ENCODE peak calls at places on chromosomes 11 and 22, in seven cellular contexts. I is GM23248, K is GM23338, F is PC-3, D is hepatocyte, C is neural progenitor cell, L is MM.1S. X is an unnamed sample.

GRCh38 chr11:111378773-111379499 is at the start of gene POU2AF1:
- DNase-seq in I (peak; percentile 91), K (peak; percentile 48), F (no peak), D (no peak), C (no peak), L (peak; percentile 90), X (peak; percentile 80)

GRCh38 chr11:9626778-9627394 is 37.0 kb upstream of the SWAP70 start:
- DNase-seq in I (no peak), K (peak; percentile 82), F (no peak), D (no peak), C (peak; percentile 76), L (no peak), X (no peak)

GRCh38 chr11:130163346-130164220 is 4.0 kb downstream of the ST14 start:
- DNase-seq in I (no peak), K (no peak), F (peak; percentile 51), D (no peak), C (no peak), L (no peak), X (no peak)

GRCh38 chr11:74695705-74696280 is 35.4 kb downstream of the CHRDL2 start:
- DNase-seq in I (peak; percentile 51), K (peak; percentile 60), F (no peak), D (no peak), C (peak; percentile 45), L (no peak), X (no peak)

GRCh38 chr11:12922418-12922817 is 86.7 kb upstream of the RASSF10 start:
- DNase-seq in I (no peak), K (no peak), F (no peak), D (no peak), C (no peak), L (no peak), X (peak; percentile 19)

GRCh38 chr11:118929496-118930151 is 3.9 kb upstream of the BCL9L start:
- DNase-seq in I (peak; percentile 84), K (peak; percentile 95), F (peak; percentile 88), D (peak; percentile 93), C (peak; percentile 94), L (peak; percentile 77), X (peak; percentile 78)

GRCh38 chr11:63843042-63843441 is 4.1 kb downstream of the MARK2 start:
- DNase-seq in I (peak; percentile 44), K (no peak), F (no peak), D (peak; percentile 46), C (no peak), L (no peak), X (no peak)

GRCh38 chr11:720642-721346 is 14.8 kb downstream of the EPS8L2 start:
- DNase-seq in I (no peak), K (peak; percentile 91), F (peak; percentile 41), D (peak; percentile 28), C (peak; percentile 91), L (no peak), X (peak; percentile 22)

GRCh38 chr11:102279641-102280170 is 37.6 kb upstream of the BIRC3 start:
- DNase-seq in I (peak; percentile 61), K (peak; percentile 38), F (peak; percentile 63), D (peak; percentile 50), C (no peak), L (peak; percentile 60), X (peak; percentile 41)

GRCh38 chr11:27469333-27469680 is 3.3 kb downstream of the LGR4 start:
- DNase-seq in I (no peak), K (no peak), F (no peak), D (no peak), C (no peak), L (no peak), X (no peak)
- H3K4me2 ChIP-seq in I (peak overlapping the region; percentile 85), K (peak overlapping the region; percentile 98), F (peak overlapping the region; percentile 94), D (peak overlapping the region; percentile 91), C (peak overlapping the region; percentile 95), L (no peak overlapping the region), X (peak overlapping the region; percentile 95)

DNA sequence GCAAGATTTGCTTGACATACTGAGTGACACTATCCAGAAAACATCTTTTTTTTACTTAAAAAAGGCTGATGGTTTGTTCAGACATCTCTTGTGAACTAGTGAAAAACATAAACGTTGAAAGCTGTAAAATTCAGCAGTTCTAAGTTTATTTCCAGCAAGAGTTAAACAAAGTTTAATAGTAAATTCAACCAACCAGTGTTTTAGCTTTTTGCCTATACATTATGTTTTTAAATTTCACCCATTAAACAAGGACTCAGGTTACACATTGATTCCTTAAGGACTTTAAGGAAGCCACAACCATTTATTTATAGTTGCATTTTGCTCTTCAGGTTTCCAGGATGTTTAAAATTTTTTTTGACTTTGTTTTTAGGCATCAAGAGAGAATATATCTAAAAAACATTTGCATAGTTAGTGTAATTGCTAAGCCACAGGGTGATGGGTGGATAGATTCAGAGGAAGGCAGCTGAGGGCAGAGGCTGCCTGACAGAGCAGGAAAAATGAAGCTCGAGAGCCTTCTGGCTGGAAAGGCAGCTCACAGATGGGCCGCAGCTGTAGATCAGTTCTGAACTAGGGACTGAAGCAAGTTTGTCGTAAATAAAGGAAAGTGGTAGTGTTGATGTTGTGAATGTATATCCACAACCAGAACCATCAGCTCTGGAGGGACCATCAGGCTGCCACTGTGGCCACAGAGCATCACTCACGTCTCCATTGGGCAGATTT is 9.6 kb downstream of the SNAP29 start:
- DNase-seq in I (no peak), K (no peak), F (no peak), D (no peak), C (no peak), L (no peak), X (no peak)
- H3K27ac ChIP-seq in I (no peak overlapping the region), K (no peak overlapping the region), F (no peak overlapping the region), D (peak overlapping the region; percentile 86), C (no peak overlapping the region), L (peak overlapping the region; percentile 85), X (no peak overlapping the region)

DNA sequence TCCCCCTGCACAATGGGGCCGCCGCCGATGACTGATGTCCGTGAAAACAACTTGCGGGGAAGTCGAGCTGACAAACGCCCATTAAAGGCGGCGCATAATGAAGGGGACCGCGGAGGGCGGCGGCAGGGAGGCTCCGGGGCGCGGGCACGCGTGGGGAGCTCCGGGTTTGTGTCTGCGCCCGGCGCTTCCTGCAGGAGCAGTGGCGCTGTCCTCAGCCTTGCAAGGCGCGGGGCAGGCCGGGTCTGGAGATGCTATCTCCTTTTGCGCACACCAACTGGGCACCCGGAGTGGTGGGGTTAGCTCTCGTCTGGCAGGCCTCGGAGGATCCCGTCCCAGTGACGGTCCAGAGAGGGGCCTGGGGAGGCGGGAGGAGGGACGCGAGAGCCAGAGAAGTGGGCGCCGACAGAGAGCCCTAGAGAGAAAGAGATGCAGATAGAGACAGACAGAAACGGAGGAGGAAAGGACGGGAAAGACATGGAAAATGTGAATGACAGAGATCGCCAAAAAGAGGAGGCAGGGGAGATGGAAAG is 390 bp upstream of the FGF3 start:
- DNase-seq in I (no peak), K (peak; percentile 56), F (no peak), D (no peak), C (peak; percentile 55), L (no peak), X (no peak)
- TF ChIP-seq EZH2 in I (no peak), K (peak; percentile 92), F (peak; percentile 81), D (no peak), C (peak; percentile 89), L (no peak), X (peak; percentile 66)

GRCh38 chr22:42994276-42994916 is 20.6 kb downstream of the PACSIN2 start:
- DNase-seq in I (no peak), K (no peak), F (no peak), D (no peak), C (no peak), L (no peak), X (no peak)
- H3K4me2 ChIP-seq in I (peak overlapping the region; percentile 87), K (no peak overlapping the region), F (peak overlapping the region; percentile 84), D (peak overlapping the region; percentile 69), C (no peak overlapping the region), L (no peak overlapping the region), X (peak overlapping the region; percentile 61)

GRCh38 chr22:37985751-37986281 is 1.5 kb upstream of the SOX10 start:
- DNase-seq in I (no peak), K (no peak), F (no peak), D (no peak), C (no peak), L (no peak), X (no peak)
- H3K27ac ChIP-seq in I (no peak overlapping the region), K (no peak overlapping the region), F (no peak overlapping the region), D (no peak overlapping the region), C (no peak overlapping the region), L (no peak overlapping the region), X (no peak overlapping the region)

GRCh38 chr22:24494182-24494534 is 974 bp upstream of the UPB1 start:
- DNase-seq in I (no peak), K (no peak), F (no peak), D (no peak), C (peak; percentile 35), L (no peak), X (no peak)

GRCh38 chr22:24496661-24497060 is 1.5 kb downstream of the UPB1 start:
- DNase-seq in I (no peak), K (no peak), F (no peak), D (no peak), C (no peak), L (no peak), X (no peak)

GRCh38 chr22:24495365-24495675 is 188 bp downstream of the UPB1 start:
- DNase-seq in I (no peak), K (no peak), F (no peak), D (no peak), C (no peak), L (no peak), X (no peak)

GRCh38 chr22:24496234-24496633 is 1.1 kb downstream of the UPB1 start:
- DNase-seq in I (no peak), K (no peak), F (no peak), D (no peak), C (no peak), L (no peak), X (no peak)

GRCh38 chr22:24494535-24495364 is at the start of gene UPB1:
- DNase-seq in I (no peak), K (peak; percentile 69), F (no peak), D (peak; percentile 41), C (peak; percentile 42), L (no peak), X (no peak)
- TF ChIP-seq EZH2 in I (peak; percentile 32), K (no peak), F (no peak), D (no peak), C (peak; percentile 89), L (no peak), X (no peak)

DNA sequence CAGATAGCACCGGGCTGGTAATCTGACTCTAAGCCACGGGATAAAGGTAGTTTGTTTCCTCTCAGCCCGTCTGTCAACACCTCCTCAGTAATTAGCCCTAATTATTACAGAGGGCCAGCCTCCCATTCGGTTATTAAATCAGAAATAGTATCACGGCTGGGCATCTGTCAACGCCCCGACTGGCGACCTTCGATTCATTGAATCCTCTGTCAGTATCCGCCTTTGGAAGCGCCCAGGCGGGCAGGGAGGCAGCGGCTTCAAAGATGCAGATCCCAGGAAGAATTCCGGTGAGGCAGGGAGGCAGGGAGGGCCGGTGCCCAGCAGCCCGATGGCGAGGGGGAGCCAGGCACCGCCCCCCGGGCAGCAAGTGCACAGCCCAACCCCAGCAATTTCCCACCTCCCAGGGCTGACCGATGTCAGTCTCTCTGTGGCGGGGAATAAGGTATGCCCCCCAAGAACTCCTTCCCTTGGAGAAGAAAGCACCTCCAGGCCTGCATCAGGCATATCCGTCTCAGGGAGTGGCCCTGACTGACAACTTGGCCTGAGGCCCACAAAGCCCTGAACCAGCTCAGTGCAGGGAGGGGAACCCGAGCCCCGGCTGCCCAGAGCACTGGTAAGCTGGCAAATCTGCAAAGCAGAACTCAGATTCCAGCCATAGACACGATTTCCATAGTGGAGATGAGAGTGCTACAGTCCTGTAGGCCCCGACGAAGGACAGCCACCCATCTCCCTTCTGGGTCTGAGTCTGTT is 11.4 kb downstream of the GNB1L start:
- DNase-seq in I (no peak), K (no peak), F (no peak), D (peak; percentile 5), C (peak; percentile 42), L (no peak), X (no peak)
- H3K4me2 ChIP-seq in I (no peak overlapping the region), K (no peak overlapping the region), F (no peak overlapping the region), D (no peak overlapping the region), C (no peak overlapping the region), L (no peak overlapping the region), X (no peak overlapping the region)

GRCh38 chr22:38070250-38070921 is 13.2 kb downstream of the PICK1 start:
- DNase-seq in I (no peak), K (no peak), F (no peak), D (no peak), C (no peak), L (no peak), X (no peak)
- H3K27ac ChIP-seq in I (no peak overlapping the region), K (no peak overlapping the region), F (no peak overlapping the region), D (peak overlapping the region; percentile 83), C (no peak overlapping the region), L (peak overlapping the region; percentile 94), X (no peak overlapping the region)

X was measured in mammary epithelial cell.